ENCODE peak calls at places on chromosomes 12 and 14, in nine cellular contexts. T, Q, O, F, J, H, K, G and M are unnamed samples.

GRCh38 chr12:117333331-117334000 is 28.0 kb downstream of the NOS1 start:
- DNase-seq in O (no peak), G (no peak), H (no peak), F (no peak), K (no peak), T (no peak), J (no peak), Q (peak), M (no peak)

GRCh38 chr12:52781399-52782082 is 4.4 kb upstream of the KRT76 start:
- DNase-seq in Q (no peak), F (no peak), K (no peak), T (no peak), O (no peak), J (no peak), H (no peak), G (no peak), M (no peak)

GRCh38 chr14:104145826-104146642 is 7.6 kb downstream of the KIF26A start:
- DNase-seq in K (no peak), J (no peak), G (no peak), Q (no peak), T (peak), H (no peak), F (peak), O (peak), M (no peak)

GRCh38 chr14:32382704-32383103 is 53.6 kb downstream of the AKAP6 start:
- DNase-seq in F (no peak), Q (peak), O (no peak), G (no peak), H (no peak), J (peak), T (no peak), K (no peak), M (no peak)

GRCh38 chr12:121465921-121466799 is 66.2 kb downstream of the RNF34 start:
- DNase-seq in J (peak), H (peak), Q (peak), T (peak), F (no peak), O (peak), K (no peak), G (no peak), M (no peak)

GRCh38 chr14:70067810-70068209 is 120.9 kb downstream of the SLC8A3 start:
- DNase-seq in G (no peak), Q (no peak), K (no peak), O (no peak), H (no peak), T (no peak), F (peak), J (no peak), M (no peak)

GRCh38 chr12:80441921-80442320 is 2.1 kb upstream of the PTPRQ start:
- DNase-seq in T (no peak), G (no peak), J (peak), F (no peak), K (no peak), Q (no peak), H (no peak), O (no peak), M (peak)

GRCh38 chr12:5882511-5883185 is 62.4 kb downstream of the ANO2 start:
- DNase-seq in K (no peak), F (no peak), G (no peak), H (no peak), O (no peak), Q (no peak), J (no peak), T (no peak), M (no peak)

GRCh38 chr12:52347546-52348510 is 19.5 kb downstream of the KRT85 start:
- DNase-seq in T (no peak), F (no peak), G (no peak), Q (no peak), O (no peak), K (no peak), J (no peak), H (no peak), M (no peak)

GRCh38 chr12:55847033-55847432 is 4.3 kb upstream of the MMP19 start:
- DNase-seq in F (no peak), H (no peak), O (no peak), G (no peak), J (no peak), T (no peak), Q (no peak), K (peak), M (no peak)

GRCh38 chr14:31326111-31326510 is 94.2 kb downstream of the HEATR5A start:
- DNase-seq in T (no peak), F (no peak), G (no peak), K (no peak), O (no peak), H (no peak), J (peak), Q (peak), M (no peak)

GRCh38 chr14:64971890-64972785 is at the start of gene RAB15:
- DNase-seq in J (peak), G (no peak), T (peak), K (peak), O (peak), H (peak), Q (peak), F (peak), M (no peak)

GRCh38 chr14:101084436-101084826 is 180.9 kb upstream of the RTL1 start:
- DNase-seq in Q (no peak), J (no peak), F (no peak), O (no peak), G (no peak), T (no peak), K (no peak), H (no peak), M (no peak)

GRCh38 chr12:59164991-59165718 is 244.9 kb upstream of the LRIG3 start:
- DNase-seq in H (peak), K (no peak), F (no peak), Q (peak), T (no peak), O (no peak), J (peak), G (no peak), M (no peak)

DNA sequence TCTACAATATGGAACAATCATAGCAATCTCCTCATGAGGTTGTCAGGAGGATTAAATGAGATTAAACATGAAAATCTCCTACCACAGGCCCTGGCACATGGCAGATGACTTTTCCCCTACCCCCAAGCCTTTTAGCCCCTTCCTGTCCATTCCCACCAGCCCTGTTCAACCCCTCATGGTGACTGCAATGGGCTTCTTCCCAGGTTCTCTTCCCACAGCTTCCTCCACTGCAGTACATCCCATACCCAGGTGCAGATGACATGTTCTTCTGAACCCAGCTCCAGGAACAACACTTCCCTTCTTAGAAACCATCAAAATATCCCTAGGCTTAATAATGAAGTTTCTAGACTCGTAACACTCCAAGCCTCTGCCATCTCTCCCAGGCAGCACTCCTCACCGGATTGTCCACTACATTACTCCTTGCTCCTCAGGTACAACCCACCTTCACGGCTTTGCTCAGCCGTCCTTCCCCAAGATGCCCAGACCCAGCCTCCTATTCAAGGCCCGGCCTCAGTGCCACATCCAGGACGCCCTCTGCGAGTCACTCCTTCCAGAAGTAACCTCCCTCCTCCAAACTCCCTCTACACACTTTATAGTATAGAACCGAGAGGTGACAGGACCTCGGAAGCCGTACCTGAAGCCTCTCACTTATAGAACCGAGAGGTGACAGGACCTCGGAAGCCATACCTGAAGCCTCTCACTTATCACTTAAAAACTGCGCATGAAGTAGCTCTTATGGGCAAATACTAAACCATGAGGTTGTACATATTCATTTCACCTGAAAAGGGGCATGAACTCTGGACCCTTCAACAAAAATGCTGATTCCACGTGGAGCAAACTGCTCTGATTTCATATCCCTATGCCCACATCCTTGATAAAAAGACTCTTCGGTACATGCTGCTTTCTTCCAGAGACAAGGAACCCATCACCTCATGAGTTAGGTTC is 1.5 kb downstream of the CRACR2A start:
- DNase-seq in K (no peak), J (no peak), F (no peak), O (no peak), T (no peak), H (no peak), Q (no peak), G (no peak), M (no peak)
- H3K27ac ChIP-seq in K (peak), J (no peak), F (no peak), O (peak), T (no peak), H (no peak), Q (no peak), G (no peak), M (no peak)

GRCh38 chr12:96720363-96720705 is 186.7 kb upstream of the NEDD1 start:
- DNase-seq in G (no peak), H (peak), K (no peak), J (peak), F (peak), Q (no peak), O (no peak), T (peak), M (no peak)
- H3K27ac ChIP-seq in G (no peak), H (no peak), K (peak), J (peak), F (no peak), Q (no peak), O (peak), T (no peak), M (no peak)

GRCh38 chr12:108596854-108597558 is 878 bp downstream of the TMEM119 start:
- DNase-seq in K (no peak), G (no peak), T (no peak), H (no peak), Q (no peak), F (no peak), J (no peak), O (no peak), M (no peak)
- H3K27ac ChIP-seq in K (no peak), G (no peak), T (no peak), H (no peak), Q (no peak), F (no peak), J (no peak), O (no peak), M (no peak)

DNA sequence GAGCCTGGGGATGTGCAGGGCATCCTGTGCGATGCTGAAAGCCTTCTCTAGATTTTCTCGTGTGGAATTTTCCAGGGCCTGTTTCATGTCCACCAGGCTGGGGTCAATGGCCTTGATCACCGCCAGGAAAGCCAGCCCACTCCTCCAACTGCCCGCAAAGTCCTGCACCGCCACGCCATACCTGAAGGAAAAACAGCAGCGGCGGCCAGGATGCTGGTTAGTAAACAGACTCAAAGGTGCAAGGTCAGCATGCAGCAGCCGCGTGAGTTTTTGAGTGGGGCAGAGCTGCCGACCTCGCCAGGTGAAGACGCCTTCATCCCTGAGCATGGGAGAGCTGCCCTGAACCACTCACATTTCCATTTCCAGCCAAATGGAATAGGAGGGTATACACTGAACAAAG is 53.4 kb upstream of the DICER1 start:
- DNase-seq in G (no peak), K (no peak), O (peak), T (no peak), H (no peak), F (no peak), Q (no peak), J (no peak), M (no peak)
- H3K27ac ChIP-seq in G (no peak), K (no peak), O (no peak), T (no peak), H (no peak), F (no peak), Q (no peak), J (no peak), M (no peak)

DNA sequence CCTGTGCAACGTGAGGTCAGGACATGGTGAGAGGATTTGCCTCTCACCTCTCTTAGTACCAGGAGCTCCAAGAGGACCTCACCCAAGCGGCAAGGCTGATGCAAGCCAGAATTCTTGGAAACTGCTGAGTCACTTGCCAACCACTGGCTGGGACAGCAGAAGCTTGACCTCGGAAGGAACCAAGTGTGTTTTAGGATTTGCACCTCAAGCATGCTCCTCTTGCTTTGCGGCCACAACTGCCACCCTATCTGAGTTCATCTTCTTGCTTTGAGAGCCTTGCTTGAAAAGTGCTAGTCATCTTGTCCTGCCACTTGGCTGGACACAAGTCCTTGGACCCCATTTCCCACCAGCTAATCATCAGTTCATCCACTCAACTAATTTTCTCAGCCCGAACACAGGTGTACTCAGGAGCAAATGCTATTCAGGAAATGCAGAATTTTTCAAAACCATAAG is 195.8 kb downstream of the SLC25A21 start:
- DNase-seq in G (no peak), J (peak), Q (no peak), T (no peak), O (no peak), F (no peak), H (no peak), K (peak), M (peak)
- H3K27ac ChIP-seq in G (no peak), J (peak), Q (no peak), T (no peak), O (no peak), F (no peak), H (peak), K (no peak), M (peak)

GRCh38 chr12:109029411-109029810 is 8.5 kb upstream of the SVOP start:
- DNase-seq in J (no peak), T (no peak), K (no peak), G (no peak), F (no peak), O (no peak), H (no peak), Q (no peak), M (no peak)

GRCh38 chr12:109033239-109034196 is 12.7 kb upstream of the SVOP start:
- DNase-seq in F (no peak), O (no peak), H (no peak), G (no peak), Q (no peak), J (no peak), T (no peak), K (no peak), M (no peak)

DNA sequence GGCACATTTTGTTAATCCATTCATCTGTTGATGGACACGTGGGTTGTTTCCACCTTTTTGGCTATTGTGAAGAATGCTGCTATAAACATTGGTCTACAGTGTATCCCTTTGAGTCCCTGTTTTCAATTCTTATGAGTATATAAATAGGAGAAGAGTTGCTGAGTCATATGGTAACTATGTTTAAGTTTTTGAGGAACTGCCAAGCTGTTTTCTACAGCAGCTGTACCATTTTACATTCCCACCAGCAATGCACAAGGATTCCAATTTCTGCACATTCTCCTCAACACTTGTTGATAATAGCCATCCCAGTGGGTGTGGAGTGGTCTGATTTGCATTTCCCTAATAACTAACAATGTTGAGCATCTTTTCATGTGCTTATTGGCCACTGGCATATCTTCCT is 6.9 kb upstream of the SVOP start:
- DNase-seq in T (no peak), K (no peak), Q (no peak), J (peak), F (no peak), O (no peak), H (no peak), G (no peak), M (no peak)
- H3K27ac ChIP-seq in T (no peak), K (no peak), Q (no peak), J (no peak), F (no peak), O (no peak), H (no peak), G (no peak), M (no peak)

GRCh38 chr14:93960774-93961438 is 15.5 kb downstream of the ASB2 start:
- DNase-seq in J (no peak), G (no peak), T (peak), Q (no peak), F (no peak), O (no peak), H (no peak), K (no peak), M (no peak)
- H3K27ac ChIP-seq in J (peak), G (no peak), T (no peak), Q (no peak), F (no peak), O (no peak), H (no peak), K (no peak), M (peak)

DNA sequence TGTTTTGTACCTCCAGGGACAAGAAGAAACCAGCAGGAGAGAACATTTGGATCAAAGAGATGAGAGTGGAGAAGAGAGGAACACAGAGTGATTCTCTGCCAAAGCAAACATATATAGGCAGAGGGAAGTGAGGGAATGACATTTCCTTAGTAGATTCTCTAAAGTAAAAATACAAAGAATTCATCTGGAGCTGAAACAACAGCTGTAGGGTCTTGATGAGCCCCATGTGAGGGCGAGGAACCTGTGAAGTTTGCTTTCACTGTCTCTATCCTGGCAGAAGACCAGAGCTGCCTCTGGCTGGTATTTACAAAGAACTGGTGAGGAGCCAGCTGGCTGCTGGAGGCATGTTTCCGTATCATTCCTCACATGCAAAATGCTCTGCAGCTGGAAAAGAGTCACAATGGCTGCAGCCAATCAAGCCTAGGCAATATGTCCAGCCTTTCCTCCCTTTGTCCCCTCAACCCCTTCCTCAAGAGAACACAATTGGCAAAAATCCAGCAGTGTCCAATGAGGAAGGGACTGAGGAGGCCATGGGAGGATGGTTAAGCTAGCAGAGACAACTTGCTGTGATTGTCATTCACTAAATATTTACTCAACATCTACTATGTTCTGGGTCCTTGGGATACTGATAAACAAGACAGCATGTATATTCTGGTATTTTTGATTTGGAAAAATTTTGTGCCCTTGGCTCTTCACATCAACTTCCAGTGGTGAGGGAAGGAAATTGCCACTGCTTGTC is 122.4 kb downstream of the PHLDA1 start:
- DNase-seq in J (peak), Q (peak), O (no peak), F (peak), T (peak), H (no peak), G (no peak), K (peak), M (no peak)
- H3K27ac ChIP-seq in J (no peak), Q (no peak), O (peak), F (peak), T (no peak), H (peak), G (no peak), K (no peak), M (no peak)

GRCh38 chr12:27237790-27238771 is 6.0 kb upstream of the STK38L start:
- DNase-seq in J (no peak), F (no peak), Q (no peak), O (no peak), H (no peak), K (no peak), T (no peak), G (no peak), M (no peak)
- H3K27ac ChIP-seq in J (no peak), F (no peak), Q (no peak), O (peak), H (no peak), K (peak), T (peak), G (peak), M (no peak)